ENCODE peak calls at places on chromosomes 13 and 19, in five cellular contexts. E, L, V, M and R are unnamed samples.

GRCh38 chr19:29854033-29854432 is 42.2 kb downstream of the CCNE1 start:
- DNase-seq in M (no peak), E (no peak), V (no peak), L (no peak), R (no peak)

GRCh38 chr19:55857149-55857548 is 20.8 kb downstream of the NLRP4 start:
- DNase-seq in V (no peak), L (no peak), M (no peak), E (no peak), R (no peak)

GRCh38 chr19:980133-980998 is 3.8 kb upstream of the WDR18 start:
- DNase-seq in E (no peak), M (no peak), V (peak), L (no peak), R (no peak)

GRCh38 chr13:75867718-75868117 is 231.6 kb downstream of the LMO7 start:
- DNase-seq in V (no peak), M (no peak), E (no peak), L (no peak), R (no peak)

GRCh38 chr13:71148391-71148790 is 718.6 kb downstream of the DACH1 start:
- DNase-seq in M (no peak), E (no peak), L (no peak), V (no peak), R (no peak)

GRCh38 chr13:78194904-78195639 is 276.4 kb upstream of the EDNRB start:
- DNase-seq in L (no peak), M (no peak), V (no peak), E (no peak), R (no peak)

GRCh38 chr19:6652214-6653094 is 17.5 kb downstream of the TNFSF14 start:
- DNase-seq in E (no peak), M (no peak), L (no peak), V (no peak), R (no peak)

GRCh38 chr19:40811478-40812341 is 12.7 kb downstream of the EGLN2 start:
- DNase-seq in E (peak), M (no peak), V (peak), L (no peak), R (no peak)

GRCh38 chr19:41521860-41522555 is 54.0 kb upstream of the CEACAM21 start:
- DNase-seq in E (peak), L (no peak), V (peak), M (no peak), R (no peak)

GRCh38 chr19:10408511-10409291 is 5.4 kb upstream of the CDC37 start:
- DNase-seq in M (no peak), L (no peak), V (no peak), E (peak), R (peak)

GRCh38 chr13:21529102-21529893 is 70.2 kb upstream of the ZDHHC20 start:
- DNase-seq in L (no peak), V (no peak), E (no peak), M (no peak), R (no peak)

GRCh38 chr13:66805657-66806056 is 424.5 kb downstream of the PCDH9 start:
- DNase-seq in E (no peak), L (no peak), M (no peak), V (no peak), R (peak)

GRCh38 chr19:49988433-49988832 is 27.5 kb upstream of the SIGLEC11 start:
- DNase-seq in V (no peak), M (peak), E (no peak), L (no peak), R (no peak)

GRCh38 chr13:78816154-78816553 is 157.2 kb upstream of the OBI1 start:
- DNase-seq in V (no peak), L (no peak), E (no peak), M (no peak), R (no peak)

GRCh38 chr19:39173502-39173991 is 23.2 kb upstream of the NCCRP1 start:
- DNase-seq in V (no peak), L (no peak), E (no peak), M (no peak), R (no peak)

GRCh38 chr13:110239280-110240120 is 67.5 kb downstream of the COL4A1 start:
- DNase-seq in L (no peak), E (no peak), V (no peak), M (no peak), R (no peak)
- TF ChIP-seq CTCF in L (no peak), E (no peak), V (no peak), M (no peak), R (no peak)

GRCh38 chr13:102659168-102659713 is 35.6 kb downstream of the METTL21C start:
- DNase-seq in M (no peak), E (no peak), L (no peak), V (no peak), R (no peak)

GRCh38 chr13:102658678-102659077 is 36.2 kb downstream of the METTL21C start:
- DNase-seq in E (no peak), M (no peak), L (peak), V (no peak), R (no peak)

GRCh38 chr13:102651892-102652291 is 43.0 kb downstream of the METTL21C start:
- DNase-seq in M (no peak), V (no peak), E (no peak), L (peak), R (no peak)

GRCh38 chr13:102654786-102655185 is 40.1 kb downstream of the METTL21C start:
- DNase-seq in V (no peak), L (no peak), M (no peak), E (no peak), R (no peak)

DNA sequence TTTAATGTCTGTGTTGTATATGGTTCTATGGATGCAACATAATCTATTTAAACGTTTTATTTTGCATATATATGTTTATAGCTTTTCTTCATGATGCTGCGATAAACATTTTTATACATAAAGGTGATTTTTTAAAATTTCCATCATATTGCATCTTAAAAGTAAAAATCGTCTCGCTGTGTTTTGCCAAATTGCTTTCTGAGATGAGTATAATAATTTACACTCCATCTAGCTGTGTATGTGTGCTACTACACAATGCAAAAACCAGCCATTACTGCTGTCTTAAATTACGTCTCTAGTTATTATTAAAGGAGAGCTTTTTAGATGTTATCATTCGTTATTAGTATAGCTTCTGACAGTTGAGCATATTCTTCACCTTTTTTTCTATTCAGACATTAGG is 37.2 kb downstream of the METTL21C start:
- DNase-seq in M (no peak), L (no peak), E (no peak), V (no peak), R (no peak)
- TF ChIP-seq CTCF in M (peak), L (no peak), E (peak), V (no peak), R (no peak)

GRCh38 chr19:7924241-7924640 is 1.7 kb downstream of the CTXN1 start:
- DNase-seq in M (no peak), L (no peak), V (no peak), E (no peak), R (no peak)
- TF ChIP-seq CTCF in M (no peak), L (no peak), V (no peak), E (no peak), R (no peak)

DNA sequence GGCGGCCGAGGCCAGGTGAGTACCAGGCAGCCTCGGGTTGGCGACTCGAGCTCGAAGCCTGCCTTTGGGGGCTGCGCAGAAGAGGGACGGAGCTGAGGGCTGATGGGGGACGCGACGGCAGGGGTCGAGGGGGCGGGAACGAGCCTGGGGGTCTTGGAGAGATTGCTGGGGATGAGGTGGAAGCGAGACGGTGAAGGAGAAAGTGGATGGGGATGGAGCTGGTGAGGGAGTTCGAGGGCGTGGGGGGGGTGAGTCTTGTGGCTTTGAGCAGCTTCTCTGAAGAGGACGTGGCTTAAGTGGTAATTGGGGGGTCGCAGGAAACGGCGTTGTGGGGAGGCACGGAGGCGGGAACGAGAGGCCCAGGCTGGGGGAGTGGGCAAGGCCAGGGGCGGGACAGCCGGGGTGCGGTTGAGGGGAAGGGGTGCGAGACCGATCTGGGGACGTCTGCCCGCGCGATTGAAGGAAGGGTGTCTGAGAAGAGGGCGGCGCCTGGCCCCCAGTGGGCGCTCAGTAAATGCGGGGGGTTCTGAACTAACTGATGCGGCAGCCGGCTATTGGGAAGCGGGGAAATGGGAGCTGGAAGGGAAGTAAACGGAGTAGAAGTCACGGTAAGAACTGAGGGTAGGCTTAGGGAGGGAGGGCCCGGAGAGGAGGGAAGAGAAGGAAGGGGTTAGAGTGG is 422 bp downstream of the MYO9B start:
- DNase-seq in V (no peak), L (peak), E (peak), M (peak), R (no peak)
- TF ChIP-seq CTCF in V (no peak), L (no peak), E (no peak), M (no peak), R (no peak)

DNA sequence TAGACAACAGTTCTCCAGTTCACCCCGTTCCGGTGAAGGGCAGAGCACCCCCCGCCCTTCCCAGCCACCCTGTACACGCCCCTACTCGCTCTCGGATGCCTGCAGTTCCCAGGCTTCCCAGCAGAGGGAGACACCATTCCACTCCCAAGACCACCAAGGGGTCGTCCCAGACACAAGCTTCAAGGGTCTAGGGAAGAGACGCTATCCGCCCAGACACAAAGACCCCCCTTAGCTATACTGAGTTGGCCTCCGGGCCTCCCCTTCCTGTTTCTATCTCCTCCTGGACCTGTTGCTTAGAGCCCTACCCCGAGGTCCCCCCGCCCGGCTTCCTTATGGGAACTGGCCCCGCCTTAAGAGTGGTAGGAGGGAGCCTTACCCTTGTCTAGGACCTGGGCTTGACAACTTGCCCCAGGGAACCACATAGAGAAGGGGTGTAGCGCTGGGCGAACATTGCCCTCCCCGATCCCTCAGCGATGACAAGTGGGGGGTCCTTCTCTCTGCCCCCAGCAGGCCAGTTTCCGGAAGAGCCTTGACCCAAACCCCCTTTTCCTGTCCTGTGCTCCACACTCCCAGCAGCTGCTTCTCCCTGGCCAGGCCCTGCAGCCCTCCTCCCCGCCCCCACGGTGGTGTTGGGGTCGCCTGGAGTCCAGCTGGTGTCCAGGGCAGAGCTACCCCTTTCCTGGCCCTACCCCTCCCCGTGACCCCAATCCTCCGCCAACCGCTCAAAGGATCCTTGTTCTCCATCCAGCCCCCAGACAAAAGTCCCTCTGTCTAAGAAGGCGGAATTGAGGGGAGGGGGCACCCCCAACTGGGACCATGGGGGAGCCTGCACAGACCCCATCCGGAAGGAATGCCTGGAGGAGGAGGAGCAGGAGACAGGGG is 726 bp upstream of the FXYD3 start:
- DNase-seq in M (peak), E (peak), V (peak), L (peak), R (peak)
- TF ChIP-seq CTCF in M (peak), E (peak), V (peak), L (peak), R (peak)

GRCh38 chr19:32458500-32459123 is 53.0 kb downstream of the DPY19L3 start:
- DNase-seq in M (no peak), V (no peak), L (no peak), E (no peak), R (no peak)
- TF ChIP-seq CTCF in M (no peak), V (no peak), L (no peak), E (no peak), R (no peak)

DNA sequence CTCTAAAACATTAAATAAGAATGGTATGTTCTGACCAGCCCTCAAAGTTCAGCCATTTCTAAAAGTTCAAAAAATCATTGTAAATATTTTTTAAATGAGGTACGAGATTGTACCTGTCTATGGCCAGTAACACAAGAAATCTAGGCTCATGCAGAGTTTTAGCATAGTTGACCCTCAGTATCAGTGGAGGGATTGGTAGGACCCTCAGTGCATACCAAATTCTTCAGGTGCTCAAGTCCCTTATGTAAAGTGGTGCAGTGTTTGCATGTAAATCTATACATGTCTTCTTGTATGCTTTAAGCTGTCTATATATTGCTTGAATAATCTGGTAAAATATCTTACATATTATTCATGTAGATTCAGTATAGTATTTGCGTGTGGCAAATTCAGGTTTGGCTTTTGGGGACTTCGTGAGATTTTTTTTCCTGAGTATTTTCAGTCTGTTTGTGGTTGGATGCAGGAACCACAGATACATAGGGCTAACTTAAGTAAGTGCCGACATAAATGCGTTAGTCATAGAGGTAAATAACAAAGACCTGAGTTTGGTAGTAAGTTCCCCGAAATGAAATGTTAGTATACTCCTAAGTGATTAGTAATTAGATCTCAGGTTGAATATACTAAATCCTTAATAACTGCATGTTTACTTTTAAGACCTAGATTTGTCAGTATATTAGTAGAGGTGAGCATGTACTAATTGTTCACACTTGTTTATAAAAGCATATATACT is 7.8 kb downstream of the MIR17HG start:
- DNase-seq in M (no peak), L (no peak), E (no peak), V (no peak), R (no peak)
- TF ChIP-seq CTCF in M (no peak), L (no peak), E (no peak), V (no peak), R (no peak)

GRCh38 chr13:51832471-51833152 is 12.4 kb downstream of the TMEM272 start:
- DNase-seq in M (no peak), V (no peak), E (peak), L (peak), R (no peak)
- TF ChIP-seq CTCF in M (peak), V (no peak), E (peak), L (no peak), R (no peak)